ENCODE peak calls at places on chromosomes 2 and 18, in four cellular contexts. W is GM12865, X is tibial nerve, A is fibroblast of the aortic adventitia. J is an unnamed sample.

GRCh38 chr2:65339648-65340047 is 92.8 kb downstream of the SPRED2 start:
- DNase-seq in W (no peak), X (no peak), A (no peak), J (no peak)

GRCh38 chr2:57407742-57408343 is 638.8 kb upstream of the VRK2 start:
- DNase-seq in W (no peak), X (no peak), A (no peak), J (no peak)

GRCh38 chr2:240278661-240279060 is 138.2 kb upstream of the OTOS start:
- DNase-seq in W (no peak), X (no peak), A (peak; percentile 43), J (no peak)

GRCh38 chr2:6866239-6866745 is 585 bp upstream of the CMPK2 start:
- DNase-seq in W (peak; percentile 59), X (no peak), A (peak; percentile 35), J (no peak)

GRCh38 chr2:79090678-79091077 is 2.9 kb upstream of the REG1B start:
- DNase-seq in W (no peak), X (no peak), A (no peak), J (no peak)

GRCh38 chr2:223856584-223856983 is 19.2 kb upstream of the AP1S3 start:
- DNase-seq in W (peak; percentile 41), X (no peak), A (no peak), J (no peak)

GRCh38 chr2:152766908-152767307 is 48.5 kb downstream of the ARL6IP6 start:
- DNase-seq in W (no peak), X (no peak), A (peak; percentile 74), J (no peak)

GRCh38 chr2:8761529-8762164 is 75.8 kb downstream of the KIDINS220 start:
- DNase-seq in W (peak; percentile 47), X (no peak), A (peak; percentile 66), J (no peak)

GRCh38 chr2:218981390-218982311 is 3.3 kb downstream of the FEV start:
- DNase-seq in W (no peak), X (no peak), A (no peak), J (no peak)

GRCh38 chr18:58687871-58688308 is 16.6 kb downstream of the MALT1 start:
- DNase-seq in W (peak; percentile 85), X (no peak), A (no peak), J (no peak)

GRCh38 chr18:36829362-36830140 is 624 bp downstream of the KIAA1328 start:
- DNase-seq in W (no peak), X (no peak), A (peak; percentile 34), J (no peak)

GRCh38 chr2:235070063-235070706 is 118.4 kb downstream of the SH3BP4 start:
- DNase-seq in W (no peak), X (no peak), A (peak; percentile 54), J (no peak)

GRCh38 chr18:11146947-11147345 is 2.4 kb downstream of the PIEZO2 start:
- DNase-seq in W (no peak), X (no peak), A (no peak), J (no peak)

GRCh38 chr18:46868171-46868921 is 49.0 kb downstream of the PIAS2 start:
- DNase-seq in W (no peak), X (no peak), A (no peak), J (no peak)

GRCh38 chr2:88059979-88060906 is 4.7 kb upstream of the KRCC1 start:
- DNase-seq in W (peak; percentile 52), X (no peak), A (peak; percentile 52), J (no peak)

GRCh38 chr2:240601061-240601830 is 14.7 kb downstream of the CAPN10 start:
- DNase-seq in W (no peak), X (peak; percentile 10), A (no peak), J (no peak)

GRCh38 chr2:241991236-241991635 is 121.7 kb downstream of the RTP5 start:
- DNase-seq in W (no peak), X (no peak), A (no peak), J (no peak)

GRCh38 chr2:8885449-8886196 is 48.2 kb upstream of the KIDINS220 start:
- DNase-seq in W (no peak), X (no peak), A (no peak), J (no peak)

GRCh38 chr18:72638353-72638752 is 94.2 kb upstream of the CBLN2 start:
- DNase-seq in W (no peak), X (no peak), A (no peak), J (no peak)

GRCh38 chr2:96188821-96189526 is 19.7 kb downstream of the STARD7 start:
- DNase-seq in W (no peak), X (no peak), A (no peak), J (no peak)

GRCh38 chr2:136141510-136142154 is 23.7 kb upstream of the CXCR4 start:
- DNase-seq in W (no peak), X (no peak), A (no peak), J (no peak)

GRCh38 chr18:8800445-8800844 is 95.1 kb downstream of the MTCL1 start:
- DNase-seq in W (no peak), X (no peak), A (peak; percentile 99), J (no peak)

GRCh38 chr2:33375054-33375453 is 101.4 kb upstream of the RASGRP3 start:
- DNase-seq in W (no peak), X (no peak), A (peak; percentile 91), J (no peak)

GRCh38 chr2:219277703-219278654 is 1.2 kb upstream of the DNAJB2 start:
- DNase-seq in W (peak; percentile 74), X (peak; percentile 65), A (peak; percentile 82), J (peak; percentile 68)

GRCh38 chr2:56444339-56444738 is 260.5 kb downstream of the CCDC85A start:
- DNase-seq in W (no peak), X (no peak), A (no peak), J (no peak)

GRCh38 chr2:106009096-106009495 is 185.0 kb downstream of the UXS1 start:
- DNase-seq in W (no peak), X (no peak), A (no peak), J (no peak)

GRCh38 chr18:3447035-3447894 is 2.7 kb upstream of the TGIF1 start:
- DNase-seq in W (no peak), X (peak; percentile 26), A (peak; percentile 92), J (no peak)

GRCh38 chr2:105576440-105577241 is 168.1 kb upstream of the NCK2 start:
- DNase-seq in W (peak; percentile 60), X (no peak), A (peak; percentile 59), J (no peak)

GRCh38 chr18:48989304-48990284 is 38.8 kb upstream of the SMAD7 start:
- DNase-seq in W (no peak), X (no peak), A (peak; percentile 40), J (no peak)

GRCh38 chr2:179559108-179559806 is 294.6 kb upstream of the SESTD1 start:
- DNase-seq in W (no peak), X (no peak), A (no peak), J (no peak)

GRCh38 chr18:69400253-69400975 is at the start of gene DOK6:
- DNase-seq in W (no peak), X (peak; percentile 16), A (peak; percentile 65), J (peak; percentile 22)

GRCh38 chr18:64403784-64404498 is 255.1 kb upstream of the LINC00305 start:
- DNase-seq in W (peak; percentile 14), X (no peak), A (no peak), J (no peak)

GRCh38 chr2:64606495-64607363 is 47.0 kb downstream of the SERTAD2 start:
- DNase-seq in W (peak; percentile 97), X (peak; percentile 84), A (peak; percentile 89), J (peak; percentile 62)

GRCh38 chr18:56789889-56790180 is 138.7 kb downstream of the WDR7 start:
- DNase-seq in W (no peak), X (no peak), A (no peak), J (no peak)
- TF ChIP-seq CTCF in W (no peak), X (no peak), A (no peak), J (no peak)

GRCh38 chr2:20593072-20594034 is 57.5 kb downstream of the HS1BP3 start:
- DNase-seq in W (no peak), X (peak; percentile 44), A (peak; percentile 67), J (peak; percentile 58)
- TF ChIP-seq CTCF in W (no peak), X (peak; percentile 10), A (no peak), J (no peak)

GRCh38 chr2:175019566-175020327 is 14.6 kb upstream of the CHN1 start:
- DNase-seq in W (no peak), X (no peak), A (no peak), J (no peak)

GRCh38 chr2:175025946-175026345 is 20.8 kb upstream of the CHN1 start:
- DNase-seq in W (no peak), X (no peak), A (peak; percentile 60), J (no peak)

GRCh38 chr2:175025233-175025632 is 20.1 kb upstream of the CHN1 start:
- DNase-seq in W (no peak), X (no peak), A (no peak), J (no peak)

GRCh38 chr2:175026385-175026784 is 21.2 kb upstream of the CHN1 start:
- DNase-seq in W (no peak), X (no peak), A (no peak), J (no peak)

GRCh38 chr2:175022923-175023322 is 17.7 kb upstream of the CHN1 start:
- DNase-seq in W (no peak), X (no peak), A (no peak), J (no peak)
- TF ChIP-seq CTCF in W (no peak), X (no peak), A (no peak), J (no peak)

DNA sequence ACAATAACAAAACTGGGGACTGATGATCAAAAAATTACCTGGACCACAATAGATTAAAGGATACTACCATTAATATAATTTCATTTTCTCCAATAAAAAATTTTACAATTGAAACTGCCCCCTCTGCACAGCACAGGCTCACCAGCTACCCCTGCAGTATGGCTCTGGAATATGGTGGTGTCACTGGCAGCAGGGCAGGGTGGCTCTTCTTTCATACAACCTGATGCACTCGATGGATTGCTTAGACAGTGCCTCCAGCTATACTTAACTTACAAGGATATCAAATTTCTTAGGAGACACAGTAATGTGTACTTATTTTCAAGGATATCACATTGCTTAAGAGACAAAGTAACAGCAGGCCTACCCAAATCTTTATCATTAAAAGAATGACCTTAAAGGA is 124.0 kb downstream of the PRELID3A start:
- DNase-seq in W (no peak), X (no peak), A (no peak), J (no peak)
- TF ChIP-seq CTCF in W (peak; percentile 2), X (no peak), A (no peak), J (no peak)

GRCh38 chr18:54671291-54671881 is 80.3 kb downstream of the DYNAP start:
- DNase-seq in W (peak; percentile 17), X (no peak), A (peak; percentile 65), J (no peak)
- TF ChIP-seq CTCF in W (peak; percentile 33), X (peak; percentile 17), A (peak; percentile 47), J (no peak)

GRCh38 chr2:170377469-170378207 is 199.7 kb downstream of the MYO3B start:
- DNase-seq in W (no peak), X (no peak), A (peak; percentile 5), J (no peak)
- TF ChIP-seq CTCF in W (no peak), X (no peak), A (peak; percentile 17), J (no peak)

GRCh38 chr2:22215517-22215916 is 1091.7 kb downstream of the TDRD15 start:
- DNase-seq in W (no peak), X (no peak), A (no peak), J (no peak)
- TF ChIP-seq CTCF in W (no peak), X (no peak), A (no peak), J (no peak)

GRCh38 chr2:207458582-207458981 is 71.2 kb upstream of the CREB1 start:
- DNase-seq in W (no peak), X (no peak), A (no peak), J (no peak)
- TF ChIP-seq CTCF in W (no peak), X (no peak), A (no peak), J (no peak)

GRCh38 chr2:111186933-111187332 is 66.2 kb downstream of the BCL2L11 start:
- DNase-seq in W (no peak), X (no peak), A (no peak), J (no peak)
- TF ChIP-seq CTCF in W (no peak), X (no peak), A (no peak), J (no peak)

GRCh38 chr18:79951545-79952456 is at the start of gene SLC66A2:
- DNase-seq in W (peak; percentile 92), X (peak; percentile 84), A (peak; percentile 77), J (peak; percentile 89)
- TF ChIP-seq CTCF in W (no peak), X (no peak), A (no peak), J (no peak)

J was measured in omental fat pad.